ENCODE peak calls at places on chromosomes 4 and X, in seven cellular contexts. E is foreskin fibroblast, M is AG09309, U is Peyer's patch, L is PC-9, I is tibial nerve, W is brain microvascular endothelial cell. K is an unnamed sample.

GRCh38 chrX:85590638-85591037 is 211.2 kb upstream of the POF1B start:
- DNase-seq in M (no peak), E (no peak), L (no peak), I (no peak), U (no peak), W (no peak), K (peak; percentile 44)

GRCh38 chrX:30635630-30636029 is 17.6 kb upstream of the GK start:
- DNase-seq in W (no peak), E (peak; percentile 38), L (no peak), M (no peak), I (no peak), U (no peak), K (no peak)

GRCh38 chr4:2804449-2804972 is 11.6 kb downstream of the SH3BP2 start:
- DNase-seq in L (no peak), M (no peak), I (no peak), E (no peak), U (peak; percentile 49), W (no peak), K (no peak)

GRCh38 chr4:118888666-118889312 is at the start of gene SYNPO2:
- DNase-seq in M (peak; percentile 31), E (peak; percentile 95), W (peak; percentile 88), U (peak; percentile 76), L (no peak), I (peak; percentile 79), K (peak; percentile 67)

GRCh38 chrX:37590047-37590446 is 18.6 kb downstream of the LANCL3 start:
- DNase-seq in I (no peak), L (no peak), M (no peak), U (no peak), E (no peak), W (no peak), K (no peak)

GRCh38 chr4:185396724-185397402 is at the start of gene ANKRD37:
- DNase-seq in M (no peak), I (no peak), U (peak; percentile 67), E (peak; percentile 53), W (peak; percentile 38), L (peak; percentile 86), K (no peak)

GRCh38 chr4:113355550-113356371 is 306.3 kb downstream of the ANK2 start:
- DNase-seq in E (peak; percentile 63), W (peak; percentile 94), U (peak; percentile 63), M (peak; percentile 59), L (peak; percentile 39), I (no peak), K (peak; percentile 84)

GRCh38 chr4:159229164-159229563 is 126.3 kb downstream of the RAPGEF2 start:
- DNase-seq in I (no peak), L (no peak), U (no peak), W (peak; percentile 83), E (peak; percentile 42), M (no peak), K (peak; percentile 66)

GRCh38 chr4:176883681-176884418 is 91.1 kb upstream of the VEGFC start:
- DNase-seq in L (peak; percentile 72), I (no peak), U (no peak), E (peak; percentile 79), W (peak; percentile 69), M (peak; percentile 97), K (peak; percentile 78)

GRCh38 chr4:43234626-43235025 is 342.1 kb downstream of the GRXCR1 start:
- DNase-seq in I (no peak), W (no peak), M (no peak), L (no peak), U (no peak), E (no peak), K (no peak)

GRCh38 chr4:15451866-15452765 is 17.6 kb upstream of the CC2D2A start:
- DNase-seq in M (peak; percentile 84), I (peak; percentile 50), U (no peak), L (peak; percentile 77), E (peak; percentile 91), W (peak; percentile 95), K (peak; percentile 90)

GRCh38 chr4:113232194-113232593 is 182.7 kb downstream of the ANK2 start:
- DNase-seq in L (no peak), W (peak; percentile 32), U (no peak), E (peak; percentile 43), M (no peak), I (no peak), K (no peak)

GRCh38 chr4:113607998-113608397 is 153.5 kb downstream of the CAMK2D start:
- DNase-seq in I (no peak), L (no peak), U (no peak), M (no peak), W (no peak), E (no peak), K (no peak)

GRCh38 chr4:78205601-78206000 is 148.5 kb downstream of the FRAS1 start:
- DNase-seq in M (no peak), L (no peak), I (no peak), W (no peak), E (no peak), U (no peak), K (no peak)

GRCh38 chr4:156596026-156596425 is 375.6 kb downstream of the PDGFC start:
- DNase-seq in W (peak; percentile 85), I (no peak), M (no peak), L (no peak), U (no peak), E (peak; percentile 19), K (no peak)
- TF ChIP-seq CTCF in W (no peak), I (no peak), M (peak; percentile 12), L (no peak), U (no peak), E (no peak), K (peak; percentile 16)

DNA sequence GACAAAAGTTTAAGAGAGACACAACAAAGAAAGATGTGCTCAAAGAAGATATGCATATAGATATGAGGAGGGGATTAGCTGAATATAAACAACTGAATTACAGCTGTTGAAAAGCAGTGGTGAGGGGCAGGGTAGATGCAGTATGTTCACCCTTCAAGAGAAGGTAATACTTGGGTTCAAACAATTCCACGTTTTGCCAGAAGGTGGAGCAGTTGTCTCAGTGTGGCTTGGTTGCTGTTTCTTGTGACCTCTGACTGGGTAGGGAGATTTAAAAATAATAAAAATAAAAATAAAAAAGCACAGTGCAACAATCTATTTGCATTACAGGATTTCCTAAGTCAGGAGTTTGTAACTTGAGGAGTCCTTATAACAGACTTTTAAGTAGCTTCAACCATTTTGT is 23.3 kb downstream of the PHOX2B start:
- DNase-seq in M (no peak), L (no peak), E (no peak), I (no peak), W (no peak), U (no peak), K (no peak)
- TF ChIP-seq CTCF in M (peak; percentile 9), L (peak; percentile 24), E (peak; percentile 10), I (no peak), W (peak; percentile 41), U (no peak), K (peak; percentile 37)

GRCh38 chrX:40153335-40154221 is 55.8 kb upstream of the BCOR start:
- DNase-seq in I (no peak), W (no peak), M (no peak), L (no peak), U (peak; percentile 77), E (peak; percentile 70), K (no peak)
- TF ChIP-seq CTCF in I (no peak), W (no peak), M (no peak), L (no peak), U (no peak), E (no peak), K (peak; percentile 43)

DNA sequence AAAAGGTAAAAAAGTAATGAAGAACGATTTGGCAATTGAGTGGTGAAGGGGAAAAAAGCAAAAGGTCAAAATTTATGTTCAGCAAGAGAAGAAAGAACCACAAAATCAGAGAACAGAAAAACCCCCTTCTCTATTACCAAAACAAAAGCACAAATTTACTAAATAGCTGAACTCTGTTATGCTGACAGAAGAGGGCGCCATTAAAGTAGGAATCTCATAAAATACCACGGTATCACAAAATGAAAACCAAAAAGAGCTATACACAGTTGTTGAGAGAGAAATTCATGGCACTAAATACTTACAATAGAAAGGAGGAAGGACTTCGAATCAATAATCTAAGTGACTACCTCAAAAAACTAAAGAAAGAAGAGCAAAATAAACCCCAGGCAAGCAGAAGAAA is 69.6 kb upstream of the CXorf66 start:
- DNase-seq in M (no peak), L (no peak), I (no peak), E (no peak), W (no peak), U (no peak), K (no peak)
- TF ChIP-seq CTCF in M (no peak), L (peak; percentile 59), I (no peak), E (no peak), W (no peak), U (no peak), K (peak; percentile 23)